ENCODE peak calls at places on chromosome 5, in six cellular contexts. T, Z, F, V, I and J are unnamed samples.
A peak's percentile ranks its signal among the peaks of the same experiment; 100 is the strongest.

GRCh38 chr5:3019045-3019444 is 267.6 kb upstream of the IRX2 start:
- DNase-seq in T (no peak), Z (no peak), F (no peak), V (no peak), I (no peak), J (no peak)

GRCh38 chr5:141637693-141638419 is 1.1 kb downstream of the RELL2 start:
- DNase-seq in T (peak; percentile 43), Z (peak; percentile 41), F (peak; percentile 75), V (peak; percentile 62), I (peak; percentile 36), J (no peak)

GRCh38 chr5:64166201-64166959 is 737 bp downstream of the RNF180 start:
- DNase-seq in T (no peak), Z (peak; percentile 9), F (peak; percentile 24), V (peak; percentile 12), I (no peak), J (no peak)

GRCh38 chr5:446864-447263 is 3.9 kb downstream of the EXOC3 start:
- DNase-seq in T (no peak), Z (peak; percentile 62), F (peak; percentile 61), V (no peak), I (peak; percentile 71), J (no peak)

GRCh38 chr5:81626524-81626923 is 124.4 kb downstream of the SSBP2 start:
- DNase-seq in T (no peak), Z (peak; percentile 78), F (peak; percentile 93), V (no peak), I (no peak), J (peak; percentile 28)

GRCh38 chr5:109455598-109456096 is 45.9 kb upstream of the PJA2 start:
- DNase-seq in T (no peak), Z (peak; percentile 100), F (peak; percentile 94), V (no peak), I (no peak), J (peak; percentile 91)

GRCh38 chr5:75050415-75050814 is 1.9 kb downstream of the GCNT4 start:
- DNase-seq in T (no peak), Z (peak; percentile 26), F (peak; percentile 28), V (no peak), I (peak; percentile 8), J (no peak)

GRCh38 chr5:104111622-104112021 is 549.0 kb upstream of the NUDT12 start:
- DNase-seq in T (no peak), Z (no peak), F (no peak), V (no peak), I (peak; percentile 68), J (no peak)

GRCh38 chr5:43702815-43703214 is 99.8 kb downstream of the NNT start:
- DNase-seq in T (no peak), Z (no peak), F (peak; percentile 72), V (no peak), I (no peak), J (no peak)

GRCh38 chr5:73663860-73664240 is 37.9 kb downstream of the ARHGEF28 start:
- DNase-seq in T (no peak), Z (peak; percentile 56), F (no peak), V (no peak), I (no peak), J (no peak)

GRCh38 chr5:31113101-31113500 is 80.4 kb upstream of the CDH6 start:
- DNase-seq in T (no peak), Z (peak; percentile 68), F (peak; percentile 25), V (no peak), I (no peak), J (no peak)

GRCh38 chr5:109743770-109744212 is 54.1 kb downstream of the MAN2A1 start:
- DNase-seq in T (no peak), Z (peak; percentile 92), F (peak; percentile 89), V (no peak), I (no peak), J (peak; percentile 96)

GRCh38 chr5:158910782-158911692 is 188.7 kb downstream of the EBF1 start:
- DNase-seq in T (no peak), Z (peak; percentile 63), F (peak; percentile 55), V (no peak), I (no peak), J (no peak)

GRCh38 chr5:175325681-175326080 is 118.3 kb downstream of the DRD1 start:
- DNase-seq in T (no peak), Z (peak; percentile 31), F (no peak), V (no peak), I (no peak), J (no peak)

GRCh38 chr5:132428811-132429440 is 59.4 kb downstream of the SLC22A5 start:
- DNase-seq in T (no peak), Z (peak; percentile 46), F (peak; percentile 80), V (no peak), I (no peak), J (no peak)

GRCh38 chr5:79974896-79975295 is 16.2 kb downstream of the MTX3 start:
- DNase-seq in T (no peak), Z (peak; percentile 82), F (peak; percentile 47), V (no peak), I (no peak), J (no peak)

GRCh38 chr5:145697251-145698016 is 137.7 kb downstream of the PRELID2 start:
- DNase-seq in T (no peak), Z (peak; percentile 65), F (peak; percentile 72), V (no peak), I (peak; percentile 48), J (peak; percentile 4)

GRCh38 chr5:1321576-1321975 is 23.3 kb downstream of the CLPTM1L start:
- DNase-seq in T (no peak), Z (no peak), F (no peak), V (no peak), I (no peak), J (no peak)

GRCh38 chr5:40681351-40682311 is 1.9 kb downstream of the PTGER4 start:
- DNase-seq in T (no peak), Z (peak; percentile 51), F (peak; percentile 73), V (no peak), I (peak; percentile 51), J (no peak)

GRCh38 chr5:151018846-151019245 is 1.5 kb upstream of the GPX3 start:
- DNase-seq in T (no peak), Z (no peak), F (no peak), V (no peak), I (no peak), J (no peak)

GRCh38 chr5:15254607-15255006 is 245.4 kb upstream of the FBXL7 start:
- DNase-seq in T (no peak), Z (no peak), F (peak; percentile 86), V (no peak), I (no peak), J (peak; percentile 56)

GRCh38 chr5:5497132-5497748 is 74.8 kb downstream of the ICE1 start:
- DNase-seq in T (no peak), Z (peak; percentile 60), F (peak; percentile 83), V (peak; percentile 15), I (peak; percentile 18), J (peak; percentile 19)

GRCh38 chr5:154163327-154163997 is 27.1 kb upstream of the GALNT10 start:
- DNase-seq in T (no peak), Z (no peak), F (no peak), V (no peak), I (no peak), J (no peak)

GRCh38 chr5:63719147-63719546 is 243.1 kb downstream of the HTR1A start:
- DNase-seq in T (no peak), Z (no peak), F (no peak), V (no peak), I (no peak), J (no peak)

GRCh38 chr5:138596105-138596987 is 21.1 kb upstream of the HSPA9 start:
- DNase-seq in T (no peak), Z (no peak), F (no peak), V (no peak), I (no peak), J (no peak)

GRCh38 chr5:156513123-156513814 is 186.3 kb downstream of the SGCD start:
- DNase-seq in T (no peak), Z (no peak), F (no peak), V (no peak), I (peak; percentile 78), J (no peak)